ENCODE peak calls at places on chromosomes 4 and X, in five cellular contexts. N is dorsolateral prefrontal cortex, T is aorta, S is ovary, W is A549. F is an unnamed sample.

GRCh38 chrX:22041931-22042530 is 9.9 kb downstream of the PHEX start:
- DNase-seq in N (no peak), S (no peak), T (no peak), W (no peak), F (no peak)

GRCh38 chr4:66059131-66059530 is 388.8 kb upstream of the EPHA5 start:
- DNase-seq in S (no peak), N (no peak), W (no peak), T (no peak), F (no peak)

GRCh38 chrX:120302434-120302833 is 8.8 kb downstream of the TMEM255A start:
- DNase-seq in S (no peak), W (no peak), N (no peak), T (peak), F (no peak)

GRCh38 chr4:106010761-106011160 is 115.5 kb downstream of the NPNT start:
- DNase-seq in S (no peak), W (no peak), T (no peak), N (no peak), F (no peak)

GRCh38 chr4:188008377-188008776 is 12.8 kb downstream of the ZFP42 start:
- DNase-seq in N (no peak), S (no peak), W (no peak), T (no peak), F (no peak)

GRCh38 chrX:18422325-18422724 is 3.1 kb upstream of the CDKL5 start:
- DNase-seq in T (no peak), N (no peak), S (no peak), W (peak), F (no peak)

GRCh38 chr4:84631573-84631972 is 48.6 kb downstream of the CDS1 start:
- DNase-seq in S (no peak), N (no peak), W (no peak), T (no peak), F (no peak)

GRCh38 chr4:13733817-13734216 is 106.3 kb upstream of the BOD1L1 start:
- DNase-seq in S (no peak), T (no peak), N (no peak), W (no peak), F (no peak)

GRCh38 chrX:132365490-132365889 is 123.3 kb downstream of the MBNL3 start:
- DNase-seq in T (no peak), S (no peak), N (no peak), W (no peak), F (no peak)

GRCh38 chrX:2452799-2453198 is 48.0 kb downstream of the DHRSX start:
- DNase-seq in W (no peak), N (no peak), S (no peak), T (no peak), F (no peak)

GRCh38 chr4:138199568-138200235 is 42.4 kb downstream of the SLC7A11 start:
- DNase-seq in T (no peak), S (no peak), W (no peak), N (no peak), F (no peak)
- H3K27ac ChIP-seq in T (no peak), S (no peak), W (peak), N (peak), F (no peak)

GRCh38 chr4:107312366-107312765 is 276.3 kb upstream of the DKK2 start:
- DNase-seq in S (no peak), W (no peak), T (no peak), N (no peak), F (no peak)
- H3K27ac ChIP-seq in S (no peak), W (no peak), T (no peak), N (no peak), F (no peak)

GRCh38 chrX:20595928-20596550 is 329.3 kb upstream of the RPS6KA3 start:
- DNase-seq in T (no peak), S (no peak), N (no peak), W (no peak), F (no peak)
- H3K27ac ChIP-seq in T (no peak), S (no peak), N (no peak), W (no peak), F (no peak)

GRCh38 chr4:6956434-6957147 is 47.0 kb downstream of the TBC1D14 start:
- DNase-seq in N (peak), T (no peak), S (peak), W (no peak), F (no peak)
- H3K27ac ChIP-seq in N (no peak), T (no peak), S (no peak), W (no peak), F (no peak)

GRCh38 chr4:184734758-184735157 is 862 bp upstream of the CENPU start:
- DNase-seq in T (no peak), S (no peak), W (no peak), N (no peak), F (no peak)
- H3K27ac ChIP-seq in T (no peak), S (no peak), W (peak), N (no peak), F (peak)

GRCh38 chr4:87132035-87132434 is 88.4 kb downstream of the KLHL8 start:
- DNase-seq in W (no peak), T (no peak), N (no peak), S (no peak), F (no peak)

GRCh38 chr4:87134122-87134521 is 86.3 kb downstream of the KLHL8 start:
- DNase-seq in N (no peak), S (no peak), W (no peak), T (no peak), F (no peak)

GRCh38 chr4:87130985-87131753 is 89.2 kb downstream of the KLHL8 start:
- DNase-seq in W (no peak), T (no peak), S (no peak), N (no peak), F (no peak)

GRCh38 chr4:87130482-87130881 is 89.9 kb downstream of the KLHL8 start:
- DNase-seq in N (no peak), S (no peak), T (no peak), W (no peak), F (no peak)

DNA sequence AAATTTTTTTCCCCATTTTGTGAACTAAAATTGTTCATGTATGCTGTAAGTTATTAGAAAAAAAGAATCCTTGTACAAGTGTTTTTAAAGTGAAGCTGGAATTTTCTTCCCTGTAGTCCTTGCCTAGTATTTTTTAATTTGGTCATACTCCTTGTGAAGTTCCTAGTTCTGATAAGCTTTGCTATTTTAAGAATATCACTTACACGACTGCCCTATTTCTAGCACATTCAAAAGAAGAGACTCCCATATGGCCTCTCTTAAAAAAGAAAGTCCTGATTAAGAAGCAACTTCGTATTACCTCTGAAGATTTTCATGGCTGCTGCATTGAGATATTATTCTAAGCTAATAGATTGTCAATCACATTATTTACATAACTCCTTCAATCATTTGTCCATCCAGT is 87.2 kb downstream of the KLHL8 start:
- DNase-seq in T (no peak), S (no peak), N (no peak), W (no peak), F (no peak)
- H3K27ac ChIP-seq in T (no peak), S (no peak), N (no peak), W (no peak), F (no peak)

GRCh38 chr4:24568425-24568824 is 15.9 kb downstream of the DHX15 start:
- DNase-seq in T (no peak), N (no peak), W (no peak), S (no peak), F (no peak)
- H3K27ac ChIP-seq in T (no peak), N (no peak), W (no peak), S (no peak), F (no peak)

GRCh38 chrX:39759526-39760224 is 338.1 kb downstream of the BCOR start:
- DNase-seq in T (no peak), W (peak), N (no peak), S (peak), F (no peak)
- H3K27ac ChIP-seq in T (peak), W (peak), N (peak), S (peak), F (no peak)

DNA sequence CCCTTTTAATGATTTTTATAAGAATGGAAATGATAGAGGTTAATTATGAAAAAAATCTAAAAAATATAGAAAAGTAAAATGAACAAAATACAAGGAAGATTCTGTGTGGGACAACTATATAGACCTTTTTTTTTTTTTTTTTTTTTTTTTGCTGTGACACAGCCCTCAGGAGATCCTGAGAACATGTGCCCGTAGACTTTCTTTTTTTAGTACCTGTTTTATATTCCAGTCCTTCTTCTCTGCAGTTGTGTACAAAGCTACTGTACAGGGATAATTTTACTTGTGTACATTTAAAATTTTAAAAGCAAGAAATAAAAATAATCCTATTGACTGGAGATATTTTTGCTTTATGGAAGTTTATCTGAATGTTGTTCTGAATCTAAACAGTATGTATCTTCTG is 85.5 kb downstream of the KDM6A start:
- DNase-seq in N (no peak), S (no peak), T (no peak), W (no peak), F (no peak)
- H3K27ac ChIP-seq in N (no peak), S (no peak), T (no peak), W (no peak), F (no peak)